ENCODE peak calls at places on chromosomes 7 and 10, in eight cellular contexts. One of them, this sample, is unnamed.

GRCh38 chr10:47054936-47055335 is 143.7 kb downstream of the PTPN20 start:
- DNase-seq in endodermal cell: peak
- DNase-seq in RWPE1: no peak
- DNase-seq in tibial artery: no peak
- DNase-seq in IMR-90: no peak
- DNase-seq in HCT116: no peak
- DNase-seq in suprapubic skin: no peak
- DNase-seq in astrocyte: no peak
- DNase-seq in this sample: no peak

GRCh38 chr10:21238044-21238443 is 287.4 kb downstream of the SKIDA1 start:
- DNase-seq in HCT116: peak
- DNase-seq in endodermal cell: no peak
- DNase-seq in astrocyte: no peak
- DNase-seq in IMR-90: no peak
- DNase-seq in suprapubic skin: no peak
- DNase-seq in RWPE1: no peak
- DNase-seq in tibial artery: no peak
- DNase-seq in this sample: no peak

GRCh38 chr10:3107426-3107961 is 40.1 kb downstream of the PFKP start:
- DNase-seq in IMR-90: peak
- DNase-seq in RWPE1: peak
- DNase-seq in endodermal cell: no peak
- DNase-seq in suprapubic skin: peak
- DNase-seq in HCT116: no peak
- DNase-seq in astrocyte: peak
- DNase-seq in tibial artery: peak
- DNase-seq in this sample: peak

GRCh38 chr7:31957090-31957720 is 113.0 kb downstream of the PDE1C start:
- DNase-seq in HCT116: no peak
- DNase-seq in RWPE1: no peak
- DNase-seq in suprapubic skin: no peak
- DNase-seq in tibial artery: no peak
- DNase-seq in astrocyte: peak
- DNase-seq in endodermal cell: no peak
- DNase-seq in IMR-90: peak
- DNase-seq in this sample: no peak

GRCh38 chr10:73899401-73899780 is 11.5 kb upstream of the PLAU start:
- DNase-seq in endodermal cell: no peak
- DNase-seq in tibial artery: no peak
- DNase-seq in suprapubic skin: no peak
- DNase-seq in IMR-90: peak
- DNase-seq in RWPE1: peak
- DNase-seq in astrocyte: peak
- DNase-seq in HCT116: peak
- DNase-seq in this sample: no peak

GRCh38 chr7:5494683-5495561 is 71.3 kb upstream of the TNRC18 start:
- DNase-seq in RWPE1: peak
- DNase-seq in tibial artery: peak
- DNase-seq in suprapubic skin: peak
- DNase-seq in astrocyte: peak
- DNase-seq in HCT116: peak
- DNase-seq in IMR-90: peak
- DNase-seq in endodermal cell: peak
- DNase-seq in this sample: no peak

GRCh38 chr10:120782336-120782735 is 68.8 kb upstream of the WDR11 start:
- DNase-seq in IMR-90: no peak
- DNase-seq in HCT116: no peak
- DNase-seq in astrocyte: no peak
- DNase-seq in suprapubic skin: no peak
- DNase-seq in endodermal cell: no peak
- DNase-seq in RWPE1: no peak
- DNase-seq in tibial artery: no peak
- DNase-seq in this sample: no peak

GRCh38 chr7:2843711-2844152 is 376 bp downstream of the GNA12 start:
- DNase-seq in HCT116: no peak
- DNase-seq in endodermal cell: no peak
- DNase-seq in IMR-90: peak
- DNase-seq in suprapubic skin: no peak
- DNase-seq in astrocyte: peak
- DNase-seq in RWPE1: no peak
- DNase-seq in tibial artery: peak
- DNase-seq in this sample: no peak

GRCh38 chr10:93548376-93549071 is 17.9 kb upstream of the FFAR4 start:
- DNase-seq in HCT116: no peak
- DNase-seq in astrocyte: no peak
- DNase-seq in RWPE1: no peak
- DNase-seq in tibial artery: no peak
- DNase-seq in suprapubic skin: no peak
- DNase-seq in endodermal cell: peak
- DNase-seq in IMR-90: peak
- DNase-seq in this sample: no peak

GRCh38 chr10:87538092-87538795 is 33.6 kb downstream of the MINPP1 start:
- DNase-seq in RWPE1: no peak
- DNase-seq in HCT116: no peak
- DNase-seq in endodermal cell: peak
- DNase-seq in astrocyte: peak
- DNase-seq in tibial artery: no peak
- DNase-seq in IMR-90: no peak
- DNase-seq in suprapubic skin: no peak
- DNase-seq in this sample: no peak

GRCh38 chr10:52864459-52865106 is 92.0 kb upstream of the MBL2 start:
- DNase-seq in astrocyte: peak
- DNase-seq in suprapubic skin: no peak
- DNase-seq in tibial artery: no peak
- DNase-seq in IMR-90: peak
- DNase-seq in RWPE1: peak
- DNase-seq in HCT116: no peak
- DNase-seq in endodermal cell: peak
- DNase-seq in this sample: no peak

GRCh38 chr10:123583639-123584418 is 82.3 kb upstream of the GPR26 start:
- DNase-seq in tibial artery: peak
- DNase-seq in suprapubic skin: peak
- DNase-seq in endodermal cell: peak
- DNase-seq in HCT116: peak
- DNase-seq in astrocyte: peak
- DNase-seq in RWPE1: peak
- DNase-seq in IMR-90: peak
- DNase-seq in this sample: peak

GRCh38 chr10:60944159-60944909 is at the start of gene RHOBTB1:
- DNase-seq in tibial artery: peak
- DNase-seq in astrocyte: peak
- DNase-seq in HCT116: no peak
- DNase-seq in RWPE1: peak
- DNase-seq in suprapubic skin: peak
- DNase-seq in IMR-90: peak
- DNase-seq in endodermal cell: peak
- DNase-seq in this sample: peak

DNA sequence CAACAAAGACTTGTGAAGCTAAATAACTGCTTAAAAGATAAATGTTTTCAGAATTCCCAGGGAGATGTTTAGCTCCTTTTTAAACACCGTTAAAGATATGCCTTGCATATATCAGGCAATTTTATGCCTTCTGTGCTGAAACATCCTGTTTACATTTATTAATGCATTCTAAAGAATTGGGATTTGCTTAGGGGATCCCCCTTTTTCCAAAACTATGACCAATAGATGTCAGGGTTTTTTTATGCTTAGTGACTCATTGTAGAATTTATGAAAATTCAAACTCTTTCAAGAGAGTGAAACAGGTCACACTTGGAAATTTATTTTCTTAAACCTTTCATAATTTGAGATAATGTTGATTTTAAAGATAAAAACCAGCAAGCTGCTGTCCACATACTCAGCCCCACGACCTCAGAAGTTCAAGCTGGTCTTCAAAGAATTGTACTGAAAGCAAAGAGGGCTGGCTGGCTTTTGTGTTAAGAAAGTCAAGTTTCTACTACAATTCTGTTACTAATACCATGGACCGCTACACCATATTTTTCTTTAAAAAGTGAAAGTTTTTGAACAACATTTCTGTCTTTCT is 411.8 kb downstream of the ETV1 start:
- DNase-seq in endodermal cell: no peak
- DNase-seq in tibial artery: no peak
- DNase-seq in IMR-90: peak
- DNase-seq in suprapubic skin: no peak
- DNase-seq in astrocyte: no peak
- DNase-seq in HCT116: no peak
- DNase-seq in RWPE1: no peak
- DNase-seq in this sample: no peak
- H3K27ac ChIP-seq in endodermal cell: no peak
- H3K27ac ChIP-seq in tibial artery: no peak
- H3K27ac ChIP-seq in IMR-90: no peak
- H3K27ac ChIP-seq in suprapubic skin: no peak
- H3K27ac ChIP-seq in astrocyte: no peak
- H3K27ac ChIP-seq in HCT116: no peak
- H3K27ac ChIP-seq in RWPE1: no peak
- H3K27ac ChIP-seq in this sample: no peak

DNA sequence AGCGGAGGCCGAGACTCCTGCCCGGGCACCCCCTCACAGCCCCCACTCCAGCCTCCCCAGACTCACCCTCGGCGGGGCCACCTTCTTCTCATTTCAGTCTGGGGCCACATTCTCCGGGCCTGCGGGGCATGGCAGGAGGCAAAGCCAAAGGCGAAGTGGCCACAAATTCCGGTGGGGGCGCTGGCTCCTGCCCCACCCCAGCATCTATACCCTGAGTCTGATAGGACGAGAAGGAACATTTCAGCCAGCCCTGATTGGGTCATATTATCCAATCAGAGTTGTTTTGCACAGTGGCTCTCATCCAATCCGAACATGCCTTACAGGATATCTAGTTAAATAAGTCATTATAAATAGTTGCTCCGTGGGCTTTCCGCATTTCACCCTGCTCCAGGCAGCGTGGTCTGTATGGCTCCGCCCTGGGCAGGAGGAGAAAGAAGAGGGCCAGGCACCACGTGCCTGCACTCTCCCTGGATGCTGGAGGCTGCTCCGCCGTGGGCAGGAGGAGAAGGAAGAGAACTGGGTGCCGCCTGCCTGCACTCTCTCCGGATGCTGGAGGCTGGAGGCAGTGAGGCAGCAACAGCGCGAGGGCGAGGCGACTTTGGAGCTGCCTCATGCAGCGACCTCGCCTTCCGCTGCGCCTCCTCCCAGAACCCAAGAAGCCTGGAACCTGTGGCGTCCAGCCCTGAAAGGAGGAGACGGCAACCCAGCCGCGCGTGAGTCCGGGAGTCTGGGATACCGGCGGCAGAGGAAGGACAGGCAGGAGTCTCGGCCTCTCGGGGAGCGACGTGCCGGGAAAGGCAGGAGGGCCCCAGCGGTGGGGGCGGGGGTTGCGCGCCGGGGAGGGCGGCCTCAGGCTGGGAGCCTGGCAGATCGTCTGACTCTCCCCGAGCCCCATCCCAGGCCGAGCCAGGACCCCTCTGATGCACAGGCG is 162.9 kb downstream of the ZNF33B start:
- DNase-seq in astrocyte: no peak
- DNase-seq in RWPE1: peak
- DNase-seq in IMR-90: peak
- DNase-seq in endodermal cell: no peak
- DNase-seq in HCT116: peak
- DNase-seq in suprapubic skin: no peak
- DNase-seq in tibial artery: no peak
- DNase-seq in this sample: no peak
- TF ChIP-seq CTCF in astrocyte: no peak
- TF ChIP-seq CTCF in RWPE1: no peak
- TF ChIP-seq CTCF in IMR-90: no peak
- TF ChIP-seq CTCF in endodermal cell: no peak
- TF ChIP-seq CTCF in HCT116: no peak
- TF ChIP-seq CTCF in suprapubic skin: no peak
- TF ChIP-seq CTCF in tibial artery: no peak
- TF ChIP-seq CTCF in this sample: no peak

GRCh38 chr7:44765579-44766415 is 17.1 kb downstream of the ZMIZ2 start:
- DNase-seq in suprapubic skin: no peak
- DNase-seq in RWPE1: no peak
- DNase-seq in tibial artery: no peak
- DNase-seq in endodermal cell: no peak
- DNase-seq in IMR-90: no peak
- DNase-seq in HCT116: no peak
- DNase-seq in astrocyte: no peak
- DNase-seq in this sample: no peak

GRCh38 chr7:44767912-44768662 is 19.4 kb downstream of the ZMIZ2 start:
- DNase-seq in tibial artery: peak
- DNase-seq in astrocyte: no peak
- DNase-seq in HCT116: no peak
- DNase-seq in suprapubic skin: peak
- DNase-seq in endodermal cell: no peak
- DNase-seq in IMR-90: peak
- DNase-seq in RWPE1: no peak
- DNase-seq in this sample: no peak

GRCh38 chr7:44768663-44769361 is 20.2 kb downstream of the ZMIZ2 start:
- DNase-seq in suprapubic skin: no peak
- DNase-seq in HCT116: no peak
- DNase-seq in RWPE1: no peak
- DNase-seq in astrocyte: no peak
- DNase-seq in endodermal cell: no peak
- DNase-seq in IMR-90: no peak
- DNase-seq in tibial artery: no peak
- DNase-seq in this sample: no peak

GRCh38 chr7:44766416-44766801 is 17.8 kb downstream of the ZMIZ2 start:
- DNase-seq in endodermal cell: no peak
- DNase-seq in suprapubic skin: no peak
- DNase-seq in tibial artery: no peak
- DNase-seq in IMR-90: no peak
- DNase-seq in astrocyte: no peak
- DNase-seq in RWPE1: no peak
- DNase-seq in HCT116: no peak
- DNase-seq in this sample: no peak

DNA sequence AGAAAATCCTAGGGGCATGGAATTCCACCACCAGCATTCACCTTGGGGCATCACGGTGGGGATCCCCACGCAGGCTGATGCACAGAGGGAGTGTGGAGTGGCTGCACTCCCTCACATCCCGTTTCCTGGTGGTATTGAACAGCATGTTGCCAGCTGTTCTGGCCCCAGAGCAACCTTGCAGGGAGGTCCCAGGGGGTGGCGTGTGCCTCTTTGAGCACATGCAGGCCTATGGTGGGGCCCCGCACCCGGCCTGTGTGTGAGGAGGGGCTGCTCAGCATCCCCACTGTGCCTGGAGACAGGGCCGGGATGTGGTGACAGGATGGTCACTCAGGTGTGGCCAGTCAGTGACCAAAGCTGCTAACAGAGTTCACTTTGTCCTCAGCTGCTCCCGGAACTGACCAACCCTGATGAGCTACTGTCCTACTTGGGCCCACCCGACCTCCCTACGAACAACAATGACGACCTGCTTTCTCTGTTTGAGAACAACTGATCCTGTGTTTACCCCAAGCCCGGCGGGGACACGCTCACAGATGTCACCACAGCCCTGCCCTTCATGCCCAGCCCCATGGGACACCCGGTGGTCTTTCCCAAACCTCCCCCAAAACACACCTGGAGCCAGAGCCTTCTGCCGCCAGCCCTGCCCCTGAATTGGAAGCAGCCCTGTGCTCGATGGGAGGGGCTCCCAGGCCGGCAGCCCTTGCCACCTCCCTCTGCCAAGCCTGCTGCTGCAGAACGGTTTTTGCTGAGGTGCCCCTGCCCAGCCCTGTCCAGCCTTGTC is 18.7 kb downstream of the ZMIZ2 start:
- DNase-seq in IMR-90: no peak
- DNase-seq in tibial artery: no peak
- DNase-seq in HCT116: no peak
- DNase-seq in astrocyte: no peak
- DNase-seq in endodermal cell: no peak
- DNase-seq in RWPE1: no peak
- DNase-seq in suprapubic skin: no peak
- DNase-seq in this sample: no peak
- H3K27ac ChIP-seq in IMR-90: peak
- H3K27ac ChIP-seq in tibial artery: peak
- H3K27ac ChIP-seq in HCT116: no peak
- H3K27ac ChIP-seq in astrocyte: no peak
- H3K27ac ChIP-seq in endodermal cell: no peak
- H3K27ac ChIP-seq in RWPE1: peak
- H3K27ac ChIP-seq in suprapubic skin: peak
- H3K27ac ChIP-seq in this sample: no peak

GRCh38 chr7:26843696-26844095 is 20.7 kb downstream of the SKAP2 start:
- DNase-seq in suprapubic skin: no peak
- DNase-seq in endodermal cell: no peak
- DNase-seq in RWPE1: no peak
- DNase-seq in tibial artery: no peak
- DNase-seq in astrocyte: no peak
- DNase-seq in HCT116: peak
- DNase-seq in IMR-90: peak
- DNase-seq in this sample: no peak
- TF ChIP-seq CTCF in suprapubic skin: no peak
- TF ChIP-seq CTCF in endodermal cell: peak
- TF ChIP-seq CTCF in RWPE1: peak
- TF ChIP-seq CTCF in tibial artery: no peak
- TF ChIP-seq CTCF in astrocyte: no peak
- TF ChIP-seq CTCF in HCT116: peak
- TF ChIP-seq CTCF in IMR-90: peak
- TF ChIP-seq CTCF in this sample: no peak